ENCODE peak calls at places on chromosomes 2 and 18, in ten cellular contexts. H is AG09309; G is HepG2; E is GM12892; I is non-pigmented ciliary epithelial cell; P is stimulated activated CD4-positive, alpha-beta T cell treated with anti-CD3 and anti-CD28 coated beads, Interleukin-4, amount 100 ng/mL, for 1 hour; F is NCI-H748 treated with DMSO at 0.1 percent for 48 hours; S is NCI-H187; U is hypothalamus; X is AG10803. Y is an unnamed sample.
A peak's percentile ranks its signal among the peaks of the same experiment; 100 is the strongest.

GRCh38 chr2:203669820-203670219 is 36.6 kb upstream of the CD28 start:
- DNase-seq in F (no peak), U (no peak), H (no peak), X (peak; percentile 17), I (no peak), G (no peak), E (no peak), S (no peak), P (no peak), Y (no peak)

GRCh38 chr2:229519655-229520054 is 194.7 kb downstream of the DNER start:
- DNase-seq in G (no peak), U (no peak), H (no peak), F (no peak), P (no peak), E (no peak), S (no peak), I (no peak), X (no peak), Y (no peak)

GRCh38 chr2:45285791-45286390 is 276.6 kb upstream of the SIX2 start:
- DNase-seq in F (no peak), U (no peak), S (no peak), H (no peak), I (no peak), P (no peak), G (no peak), X (no peak), E (no peak), Y (no peak)

GRCh38 chr2:2743164-2743571 is 412.1 kb upstream of the MYT1L start:
- DNase-seq in P (no peak), I (peak; percentile 3), E (no peak), U (peak; percentile 41), F (no peak), H (no peak), S (no peak), X (peak; percentile 1), G (no peak), Y (no peak)

GRCh38 chr2:102932521-102932920 is 170.7 kb downstream of the TMEM182 start:
- DNase-seq in E (no peak), G (no peak), I (no peak), U (no peak), H (no peak), F (peak; percentile 75), X (no peak), P (no peak), S (no peak), Y (no peak)

GRCh38 chr2:8169443-8169842 is 512.4 kb upstream of the ID2 start:
- DNase-seq in S (no peak), P (no peak), H (peak; percentile 86), I (peak; percentile 69), G (no peak), E (no peak), X (peak; percentile 92), U (no peak), F (no peak), Y (no peak)

GRCh38 chr18:72697706-72698105 is 153.6 kb upstream of the CBLN2 start:
- DNase-seq in H (no peak), S (no peak), I (no peak), U (no peak), E (no peak), F (no peak), G (no peak), P (no peak), X (no peak), Y (no peak)

GRCh38 chr18:28729321-28729720 is 552.4 kb upstream of the CDH2 start:
- DNase-seq in U (no peak), X (peak; percentile 17), S (no peak), P (no peak), G (no peak), E (no peak), I (peak; percentile 26), F (no peak), H (no peak), Y (no peak)

GRCh38 chr2:128623776-128624424 is 305.2 kb upstream of the HS6ST1 start:
- DNase-seq in G (no peak), P (no peak), X (peak; percentile 88), H (peak; percentile 77), F (no peak), E (peak; percentile 48), U (no peak), I (peak; percentile 58), S (no peak), Y (no peak)

GRCh38 chr2:73415906-73416305 is 30.3 kb downstream of the ALMS1 start:
- DNase-seq in I (no peak), E (no peak), F (no peak), P (no peak), U (no peak), X (peak; percentile 15), G (no peak), S (no peak), H (no peak), Y (no peak)

GRCh38 chr2:161426788-161427412 is 10.8 kb downstream of the TBR1 start:
- DNase-seq in P (no peak), F (no peak), U (no peak), I (no peak), H (no peak), X (peak; percentile 23), S (no peak), E (no peak), G (no peak), Y (no peak)

GRCh38 chr2:78061301-78061700 is 539.1 kb upstream of the LRRTM4 start:
- DNase-seq in G (no peak), X (no peak), F (no peak), P (no peak), I (no peak), U (no peak), S (no peak), H (no peak), E (no peak), Y (no peak)

GRCh38 chr2:135637456-135638087 is 104.1 kb upstream of the UBXN4 start:
- DNase-seq in S (no peak), P (no peak), U (no peak), F (no peak), I (no peak), H (no peak), E (no peak), X (no peak), G (no peak), Y (no peak)

Y was measured in HEK293T.